ENCODE peak calls at places on chromosomes 7 and 10, in six cellular contexts. A is stimulated activated CD4-positive, alpha-beta T cell treated with anti-CD3 and anti-CD28 coated beads, Interleukin-1b, Interleukin-23, amount 100 ng/mL, for 1 hour; F is activated naive CD4-positive, alpha-beta T cell treated with anti-CD3 and anti-CD28 coated beads for 36 hours; M is fibroblast of lung; L is WERI-Rb-1; D is GM12864. C is an unnamed sample.

GRCh38 chr10:11237571-11237970 is 219.9 kb downstream of the CELF2 start:
- DNase-seq in D (no peak), L (no peak), A (no peak), M (no peak), F (peak), C (no peak)

GRCh38 chr10:128140425-128140824 is 14.2 kb upstream of the MKI67 start:
- DNase-seq in F (no peak), M (no peak), L (no peak), A (no peak), D (no peak), C (no peak)

GRCh38 chr7:157991351-157991750 is 596.3 kb downstream of the PTPRN2 start:
- DNase-seq in M (no peak), A (no peak), F (no peak), L (no peak), D (no peak), C (no peak)

GRCh38 chr10:112519129-112519761 is 72.2 kb downstream of the VTI1A start:
- DNase-seq in M (no peak), L (no peak), A (no peak), D (no peak), F (peak), C (no peak)

GRCh38 chr7:5035276-5035675 is 10.4 kb upstream of the RBAK start:
- DNase-seq in M (no peak), L (no peak), A (no peak), D (no peak), F (no peak), C (no peak)

GRCh38 chr7:87450706-87451105 is 24.8 kb downstream of the ABCB4 start:
- DNase-seq in M (no peak), D (no peak), A (no peak), L (no peak), F (no peak), C (no peak)

GRCh38 chr7:51789494-51789893 is 472.9 kb upstream of the COBL start:
- DNase-seq in L (no peak), A (no peak), M (no peak), D (no peak), F (no peak), C (no peak)

GRCh38 chr10:126904807-126905686 is at the start of gene DOCK1:
- DNase-seq in L (peak), F (peak), D (no peak), M (peak), A (no peak), C (peak)

GRCh38 chr10:23540401-23540800 is 101.5 kb downstream of the OTUD1 start:
- DNase-seq in A (no peak), M (no peak), D (no peak), L (no peak), F (no peak), C (no peak)

GRCh38 chr7:120190109-120190508 is 82.9 kb upstream of the KCND2 start:
- DNase-seq in D (no peak), F (no peak), M (no peak), L (no peak), A (no peak), C (no peak)

GRCh38 chr7:51764981-51765380 is 448.4 kb upstream of the COBL start:
- DNase-seq in F (no peak), M (no peak), L (no peak), A (no peak), D (no peak), C (no peak)

GRCh38 chr7:153454283-153454682 is 597.9 kb upstream of the DPP6 start:
- DNase-seq in F (no peak), L (no peak), M (no peak), A (no peak), D (no peak), C (no peak)

GRCh38 chr10:50594012-50594411 is 29.7 kb downstream of the SGMS1 start:
- DNase-seq in M (peak), F (no peak), L (no peak), D (no peak), A (no peak), C (peak)

GRCh38 chr7:7978860-7979259 is 10.3 kb downstream of the GLCCI1 start:
- DNase-seq in D (no peak), A (no peak), M (peak), L (no peak), F (no peak), C (no peak)

C was measured in fibroblast of gingiva.